ENCODE peak calls at places on chromosomes 1 and 21, in nine cellular contexts. One of them, this sample, is unnamed.

GRCh38 chr1:165898837-165899236 is 71.4 kb downstream of the UCK2 start:
- DNase-seq in T-helper 9 cell: no peak
- DNase-seq in coronary artery: peak
- DNase-seq in ecto neural progenitor cell: no peak
- DNase-seq in mucosa of gallbladder: no peak
- DNase-seq in activated T-cell treated with anti-CD3 and anti-CD28 coated beads for 4 hours: no peak
- DNase-seq in DMS 273 treated with DMSO at 0.1 percent for 48 hours: no peak
- DNase-seq in activated naive CD4-positive, alpha-beta T cell treated with anti-CD3 and anti-CD28 coated beads for 36 hours: no peak
- DNase-seq in D721Med: no peak
- DNase-seq in this sample: no peak

GRCh38 chr1:83905315-83905907 is 93.5 kb downstream of the TTLL7 start:
- DNase-seq in T-helper 9 cell: no peak
- DNase-seq in coronary artery: no peak
- DNase-seq in ecto neural progenitor cell: no peak
- DNase-seq in mucosa of gallbladder: no peak
- DNase-seq in activated T-cell treated with anti-CD3 and anti-CD28 coated beads for 4 hours: no peak
- DNase-seq in DMS 273 treated with DMSO at 0.1 percent for 48 hours: no peak
- DNase-seq in activated naive CD4-positive, alpha-beta T cell treated with anti-CD3 and anti-CD28 coated beads for 36 hours: peak
- DNase-seq in D721Med: no peak
- DNase-seq in this sample: no peak

GRCh38 chr1:15261155-15262002 is 14.4 kb downstream of the FHAD1 start:
- DNase-seq in T-helper 9 cell: no peak
- DNase-seq in coronary artery: no peak
- DNase-seq in ecto neural progenitor cell: no peak
- DNase-seq in mucosa of gallbladder: peak
- DNase-seq in activated T-cell treated with anti-CD3 and anti-CD28 coated beads for 4 hours: no peak
- DNase-seq in DMS 273 treated with DMSO at 0.1 percent for 48 hours: no peak
- DNase-seq in activated naive CD4-positive, alpha-beta T cell treated with anti-CD3 and anti-CD28 coated beads for 36 hours: peak
- DNase-seq in D721Med: no peak
- DNase-seq in this sample: no peak

GRCh38 chr1:203346060-203346754 is 4.7 kb downstream of the FMOD start:
- DNase-seq in T-helper 9 cell: no peak
- DNase-seq in coronary artery: no peak
- DNase-seq in ecto neural progenitor cell: no peak
- DNase-seq in mucosa of gallbladder: no peak
- DNase-seq in activated T-cell treated with anti-CD3 and anti-CD28 coated beads for 4 hours: no peak
- DNase-seq in DMS 273 treated with DMSO at 0.1 percent for 48 hours: no peak
- DNase-seq in activated naive CD4-positive, alpha-beta T cell treated with anti-CD3 and anti-CD28 coated beads for 36 hours: no peak
- DNase-seq in D721Med: no peak
- DNase-seq in this sample: no peak

GRCh38 chr1:4170953-4171352 is 270.9 kb upstream of the C1orf174 start:
- DNase-seq in T-helper 9 cell: no peak
- DNase-seq in coronary artery: no peak
- DNase-seq in ecto neural progenitor cell: peak
- DNase-seq in mucosa of gallbladder: no peak
- DNase-seq in activated T-cell treated with anti-CD3 and anti-CD28 coated beads for 4 hours: no peak
- DNase-seq in DMS 273 treated with DMSO at 0.1 percent for 48 hours: no peak
- DNase-seq in activated naive CD4-positive, alpha-beta T cell treated with anti-CD3 and anti-CD28 coated beads for 36 hours: no peak
- DNase-seq in D721Med: no peak
- DNase-seq in this sample: no peak

GRCh38 chr1:21304488-21304887 is 14.2 kb upstream of the ECE1 start:
- DNase-seq in T-helper 9 cell: no peak
- DNase-seq in coronary artery: no peak
- DNase-seq in ecto neural progenitor cell: no peak
- DNase-seq in mucosa of gallbladder: no peak
- DNase-seq in activated T-cell treated with anti-CD3 and anti-CD28 coated beads for 4 hours: no peak
- DNase-seq in DMS 273 treated with DMSO at 0.1 percent for 48 hours: no peak
- DNase-seq in activated naive CD4-positive, alpha-beta T cell treated with anti-CD3 and anti-CD28 coated beads for 36 hours: no peak
- DNase-seq in D721Med: no peak
- DNase-seq in this sample: no peak

GRCh38 chr1:21294266-21295058 is 4.2 kb upstream of the ECE1 start:
- DNase-seq in T-helper 9 cell: peak
- DNase-seq in coronary artery: peak
- DNase-seq in ecto neural progenitor cell: no peak
- DNase-seq in mucosa of gallbladder: peak
- DNase-seq in activated T-cell treated with anti-CD3 and anti-CD28 coated beads for 4 hours: peak
- DNase-seq in DMS 273 treated with DMSO at 0.1 percent for 48 hours: no peak
- DNase-seq in activated naive CD4-positive, alpha-beta T cell treated with anti-CD3 and anti-CD28 coated beads for 36 hours: peak
- DNase-seq in D721Med: no peak
- DNase-seq in this sample: no peak

GRCh38 chr1:48725331-48725730 is 51.4 kb downstream of the BEND5 start:
- DNase-seq in T-helper 9 cell: no peak
- DNase-seq in coronary artery: no peak
- DNase-seq in ecto neural progenitor cell: no peak
- DNase-seq in mucosa of gallbladder: no peak
- DNase-seq in activated T-cell treated with anti-CD3 and anti-CD28 coated beads for 4 hours: no peak
- DNase-seq in DMS 273 treated with DMSO at 0.1 percent for 48 hours: no peak
- DNase-seq in activated naive CD4-positive, alpha-beta T cell treated with anti-CD3 and anti-CD28 coated beads for 36 hours: no peak
- DNase-seq in D721Med: no peak
- DNase-seq in this sample: no peak

GRCh38 chr1:68293609-68294353 is 61.5 kb upstream of the WLS start:
- DNase-seq in T-helper 9 cell: no peak
- DNase-seq in coronary artery: no peak
- DNase-seq in ecto neural progenitor cell: peak
- DNase-seq in mucosa of gallbladder: no peak
- DNase-seq in activated T-cell treated with anti-CD3 and anti-CD28 coated beads for 4 hours: no peak
- DNase-seq in DMS 273 treated with DMSO at 0.1 percent for 48 hours: no peak
- DNase-seq in activated naive CD4-positive, alpha-beta T cell treated with anti-CD3 and anti-CD28 coated beads for 36 hours: no peak
- DNase-seq in D721Med: no peak
- DNase-seq in this sample: no peak

GRCh38 chr1:29786195-29786594 is 549.9 kb downstream of the PTPRU start:
- DNase-seq in T-helper 9 cell: no peak
- DNase-seq in coronary artery: no peak
- DNase-seq in ecto neural progenitor cell: no peak
- DNase-seq in mucosa of gallbladder: peak
- DNase-seq in activated T-cell treated with anti-CD3 and anti-CD28 coated beads for 4 hours: no peak
- DNase-seq in DMS 273 treated with DMSO at 0.1 percent for 48 hours: no peak
- DNase-seq in activated naive CD4-positive, alpha-beta T cell treated with anti-CD3 and anti-CD28 coated beads for 36 hours: no peak
- DNase-seq in D721Med: no peak
- DNase-seq in this sample: no peak

GRCh38 chr1:79186260-79186659 is 179.7 kb upstream of the ADGRL4 start:
- DNase-seq in T-helper 9 cell: no peak
- DNase-seq in coronary artery: no peak
- DNase-seq in ecto neural progenitor cell: no peak
- DNase-seq in mucosa of gallbladder: no peak
- DNase-seq in activated T-cell treated with anti-CD3 and anti-CD28 coated beads for 4 hours: no peak
- DNase-seq in DMS 273 treated with DMSO at 0.1 percent for 48 hours: no peak
- DNase-seq in activated naive CD4-positive, alpha-beta T cell treated with anti-CD3 and anti-CD28 coated beads for 36 hours: no peak
- DNase-seq in D721Med: no peak
- DNase-seq in this sample: no peak

GRCh38 chr1:18491168-18491567 is 10.4 kb downstream of the KLHDC7A start:
- DNase-seq in T-helper 9 cell: no peak
- DNase-seq in coronary artery: no peak
- DNase-seq in ecto neural progenitor cell: no peak
- DNase-seq in mucosa of gallbladder: no peak
- DNase-seq in activated T-cell treated with anti-CD3 and anti-CD28 coated beads for 4 hours: no peak
- DNase-seq in DMS 273 treated with DMSO at 0.1 percent for 48 hours: no peak
- DNase-seq in activated naive CD4-positive, alpha-beta T cell treated with anti-CD3 and anti-CD28 coated beads for 36 hours: no peak
- DNase-seq in D721Med: no peak
- DNase-seq in this sample: no peak

GRCh38 chr1:211068976-211069375 is 65.0 kb downstream of the KCNH1 start:
- DNase-seq in T-helper 9 cell: no peak
- DNase-seq in coronary artery: no peak
- DNase-seq in ecto neural progenitor cell: no peak
- DNase-seq in mucosa of gallbladder: no peak
- DNase-seq in activated T-cell treated with anti-CD3 and anti-CD28 coated beads for 4 hours: no peak
- DNase-seq in DMS 273 treated with DMSO at 0.1 percent for 48 hours: no peak
- DNase-seq in activated naive CD4-positive, alpha-beta T cell treated with anti-CD3 and anti-CD28 coated beads for 36 hours: no peak
- DNase-seq in D721Med: no peak
- DNase-seq in this sample: no peak

GRCh38 chr21:34298797-34299539 is 64.8 kb upstream of the KCNE2 start:
- DNase-seq in T-helper 9 cell: no peak
- DNase-seq in coronary artery: no peak
- DNase-seq in ecto neural progenitor cell: no peak
- DNase-seq in mucosa of gallbladder: no peak
- DNase-seq in activated T-cell treated with anti-CD3 and anti-CD28 coated beads for 4 hours: no peak
- DNase-seq in DMS 273 treated with DMSO at 0.1 percent for 48 hours: no peak
- DNase-seq in activated naive CD4-positive, alpha-beta T cell treated with anti-CD3 and anti-CD28 coated beads for 36 hours: no peak
- DNase-seq in D721Med: no peak
- DNase-seq in this sample: no peak

GRCh38 chr1:234398849-234399381 is 25.7 kb downstream of the COA6 start:
- DNase-seq in T-helper 9 cell: no peak
- DNase-seq in coronary artery: no peak
- DNase-seq in ecto neural progenitor cell: no peak
- DNase-seq in mucosa of gallbladder: no peak
- DNase-seq in activated T-cell treated with anti-CD3 and anti-CD28 coated beads for 4 hours: no peak
- DNase-seq in DMS 273 treated with DMSO at 0.1 percent for 48 hours: no peak
- DNase-seq in activated naive CD4-positive, alpha-beta T cell treated with anti-CD3 and anti-CD28 coated beads for 36 hours: peak
- DNase-seq in D721Med: no peak
- DNase-seq in this sample: no peak

GRCh38 chr1:234961468-234962339 is 166.9 kb downstream of the TOMM20 start:
- DNase-seq in T-helper 9 cell: no peak
- DNase-seq in coronary artery: peak
- DNase-seq in ecto neural progenitor cell: peak
- DNase-seq in mucosa of gallbladder: peak
- DNase-seq in activated T-cell treated with anti-CD3 and anti-CD28 coated beads for 4 hours: no peak
- DNase-seq in DMS 273 treated with DMSO at 0.1 percent for 48 hours: no peak
- DNase-seq in activated naive CD4-positive, alpha-beta T cell treated with anti-CD3 and anti-CD28 coated beads for 36 hours: no peak
- DNase-seq in D721Med: no peak
- DNase-seq in this sample: peak

GRCh38 chr1:150309758-150310495 is 11.4 kb upstream of the PRPF3 start:
- DNase-seq in T-helper 9 cell: no peak
- DNase-seq in coronary artery: no peak
- DNase-seq in ecto neural progenitor cell: no peak
- DNase-seq in mucosa of gallbladder: no peak
- DNase-seq in activated T-cell treated with anti-CD3 and anti-CD28 coated beads for 4 hours: no peak
- DNase-seq in DMS 273 treated with DMSO at 0.1 percent for 48 hours: peak
- DNase-seq in activated naive CD4-positive, alpha-beta T cell treated with anti-CD3 and anti-CD28 coated beads for 36 hours: no peak
- DNase-seq in D721Med: no peak
- DNase-seq in this sample: no peak

GRCh38 chr1:59718064-59718988 is 96.4 kb upstream of the HOOK1 start:
- DNase-seq in T-helper 9 cell: no peak
- DNase-seq in coronary artery: no peak
- DNase-seq in ecto neural progenitor cell: no peak
- DNase-seq in mucosa of gallbladder: no peak
- DNase-seq in activated T-cell treated with anti-CD3 and anti-CD28 coated beads for 4 hours: no peak
- DNase-seq in DMS 273 treated with DMSO at 0.1 percent for 48 hours: no peak
- DNase-seq in activated naive CD4-positive, alpha-beta T cell treated with anti-CD3 and anti-CD28 coated beads for 36 hours: no peak
- DNase-seq in D721Med: no peak
- DNase-seq in this sample: no peak

GRCh38 chr1:23533288-23534130 is 2.5 kb upstream of the E2F2 start:
- DNase-seq in T-helper 9 cell: no peak
- DNase-seq in coronary artery: no peak
- DNase-seq in ecto neural progenitor cell: no peak
- DNase-seq in mucosa of gallbladder: no peak
- DNase-seq in activated T-cell treated with anti-CD3 and anti-CD28 coated beads for 4 hours: no peak
- DNase-seq in DMS 273 treated with DMSO at 0.1 percent for 48 hours: no peak
- DNase-seq in activated naive CD4-positive, alpha-beta T cell treated with anti-CD3 and anti-CD28 coated beads for 36 hours: no peak
- DNase-seq in D721Med: no peak
- DNase-seq in this sample: no peak

GRCh38 chr1:9841460-9841859 is 17.7 kb upstream of the CLSTN1 start:
- DNase-seq in T-helper 9 cell: no peak
- DNase-seq in coronary artery: no peak
- DNase-seq in ecto neural progenitor cell: no peak
- DNase-seq in mucosa of gallbladder: no peak
- DNase-seq in activated T-cell treated with anti-CD3 and anti-CD28 coated beads for 4 hours: no peak
- DNase-seq in DMS 273 treated with DMSO at 0.1 percent for 48 hours: no peak
- DNase-seq in activated naive CD4-positive, alpha-beta T cell treated with anti-CD3 and anti-CD28 coated beads for 36 hours: no peak
- DNase-seq in D721Med: no peak
- DNase-seq in this sample: no peak

GRCh38 chr1:222909586-222909985 is 94.7 kb downstream of the DISP1 start:
- DNase-seq in T-helper 9 cell: no peak
- DNase-seq in coronary artery: no peak
- DNase-seq in ecto neural progenitor cell: no peak
- DNase-seq in mucosa of gallbladder: no peak
- DNase-seq in activated T-cell treated with anti-CD3 and anti-CD28 coated beads for 4 hours: no peak
- DNase-seq in DMS 273 treated with DMSO at 0.1 percent for 48 hours: no peak
- DNase-seq in activated naive CD4-positive, alpha-beta T cell treated with anti-CD3 and anti-CD28 coated beads for 36 hours: no peak
- DNase-seq in D721Med: no peak
- DNase-seq in this sample: no peak

GRCh38 chr1:37501661-37502060 is 12.9 kb downstream of the MEAF6 start:
- DNase-seq in T-helper 9 cell: no peak
- DNase-seq in coronary artery: no peak
- DNase-seq in ecto neural progenitor cell: no peak
- DNase-seq in mucosa of gallbladder: no peak
- DNase-seq in activated T-cell treated with anti-CD3 and anti-CD28 coated beads for 4 hours: no peak
- DNase-seq in DMS 273 treated with DMSO at 0.1 percent for 48 hours: no peak
- DNase-seq in activated naive CD4-positive, alpha-beta T cell treated with anti-CD3 and anti-CD28 coated beads for 36 hours: no peak
- DNase-seq in D721Med: no peak
- DNase-seq in this sample: no peak

GRCh38 chr1:224259986-224260385 is 70.0 kb downstream of the NVL start:
- DNase-seq in T-helper 9 cell: no peak
- DNase-seq in coronary artery: no peak
- DNase-seq in ecto neural progenitor cell: no peak
- DNase-seq in mucosa of gallbladder: no peak
- DNase-seq in activated T-cell treated with anti-CD3 and anti-CD28 coated beads for 4 hours: no peak
- DNase-seq in DMS 273 treated with DMSO at 0.1 percent for 48 hours: no peak
- DNase-seq in activated naive CD4-positive, alpha-beta T cell treated with anti-CD3 and anti-CD28 coated beads for 36 hours: no peak
- DNase-seq in D721Med: no peak
- DNase-seq in this sample: no peak

This sample was measured in prostate gland.